ENCODE peak calls at places on chromosome X, in nine cellular contexts. One of them, this sample, is unnamed.

GRCh38 chrX:154732421-154733071 is 18.3 kb downstream of the GAB3 start:
- DNase-seq in right lobe of liver: no peak
- DNase-seq in adrenal gland: no peak
- DNase-seq in body of pancreas: no peak
- DNase-seq in Peyer's patch: no peak
- DNase-seq in uterus: no peak
- DNase-seq in IMR-90: peak; percentile 74
- DNase-seq in heart left ventricle: no peak
- DNase-seq in tibial nerve: no peak
- DNase-seq in this sample: no peak

GRCh38 chrX:41923925-41924693 is 755 bp upstream of the CASK start:
- DNase-seq in tibial nerve: peak; percentile 4
- DNase-seq in IMR-90: peak; percentile 26
- DNase-seq in heart left ventricle: no peak
- DNase-seq in uterus: no peak
- DNase-seq in right lobe of liver: peak; percentile 43
- DNase-seq in adrenal gland: peak; percentile 14
- DNase-seq in body of pancreas: peak; percentile 25
- DNase-seq in Peyer's patch: peak; percentile 32
- DNase-seq in this sample: peak; percentile 51

GRCh38 chrX:7286461-7286860 is 138.5 kb upstream of the PUDP start:
- DNase-seq in heart left ventricle: no peak
- DNase-seq in body of pancreas: no peak
- DNase-seq in Peyer's patch: no peak
- DNase-seq in tibial nerve: no peak
- DNase-seq in right lobe of liver: no peak
- DNase-seq in adrenal gland: no peak
- DNase-seq in IMR-90: peak; percentile 12
- DNase-seq in uterus: no peak
- DNase-seq in this sample: no peak

GRCh38 chrX:2874222-2875135 is 45.7 kb downstream of the GYG2 start:
- DNase-seq in Peyer's patch: no peak
- DNase-seq in tibial nerve: no peak
- DNase-seq in body of pancreas: no peak
- DNase-seq in uterus: no peak
- DNase-seq in IMR-90: no peak
- DNase-seq in adrenal gland: no peak
- DNase-seq in right lobe of liver: no peak
- DNase-seq in heart left ventricle: no peak
- DNase-seq in this sample: no peak

GRCh38 chrX:2320580-2321327 is 180.0 kb downstream of the DHRSX start:
- DNase-seq in right lobe of liver: peak; percentile 92
- DNase-seq in adrenal gland: peak; percentile 81
- DNase-seq in Peyer's patch: no peak
- DNase-seq in heart left ventricle: peak; percentile 74
- DNase-seq in body of pancreas: peak; percentile 41
- DNase-seq in IMR-90: peak; percentile 77
- DNase-seq in uterus: no peak
- DNase-seq in tibial nerve: peak; percentile 35
- DNase-seq in this sample: peak; percentile 81

GRCh38 chrX:100935767-100936166 is 7.0 kb upstream of the XKRX start:
- DNase-seq in adrenal gland: no peak
- DNase-seq in IMR-90: no peak
- DNase-seq in tibial nerve: no peak
- DNase-seq in uterus: no peak
- DNase-seq in Peyer's patch: no peak
- DNase-seq in body of pancreas: no peak
- DNase-seq in heart left ventricle: no peak
- DNase-seq in right lobe of liver: no peak
- DNase-seq in this sample: no peak

GRCh38 chrX:11273544-11273943 is 19.7 kb upstream of the AMELX start:
- DNase-seq in right lobe of liver: no peak
- DNase-seq in Peyer's patch: no peak
- DNase-seq in uterus: no peak
- DNase-seq in adrenal gland: no peak
- DNase-seq in IMR-90: peak; percentile 53
- DNase-seq in tibial nerve: no peak
- DNase-seq in body of pancreas: no peak
- DNase-seq in heart left ventricle: no peak
- DNase-seq in this sample: no peak

GRCh38 chrX:108036298-108036973 is 8.4 kb upstream of the VSIG1 start:
- DNase-seq in IMR-90: peak; percentile 93
- DNase-seq in uterus: no peak
- DNase-seq in adrenal gland: no peak
- DNase-seq in tibial nerve: no peak
- DNase-seq in Peyer's patch: no peak
- DNase-seq in right lobe of liver: no peak
- DNase-seq in heart left ventricle: no peak
- DNase-seq in body of pancreas: no peak
- DNase-seq in this sample: no peak

GRCh38 chrX:135295238-135295943 is 13.9 kb upstream of the ETDC start:
- DNase-seq in adrenal gland: peak; percentile 13
- DNase-seq in right lobe of liver: no peak
- DNase-seq in body of pancreas: no peak
- DNase-seq in Peyer's patch: peak; percentile 56
- DNase-seq in heart left ventricle: peak; percentile 72
- DNase-seq in uterus: no peak
- DNase-seq in IMR-90: peak; percentile 39
- DNase-seq in tibial nerve: peak; percentile 5
- DNase-seq in this sample: peak; percentile 92

GRCh38 chrX:132263127-132263526 is 43.9 kb upstream of the RAP2C start:
- DNase-seq in body of pancreas: no peak
- DNase-seq in heart left ventricle: no peak
- DNase-seq in adrenal gland: no peak
- DNase-seq in Peyer's patch: no peak
- DNase-seq in tibial nerve: no peak
- DNase-seq in uterus: no peak
- DNase-seq in right lobe of liver: no peak
- DNase-seq in IMR-90: no peak
- DNase-seq in this sample: no peak

GRCh38 chrX:106159861-106160282 is 8.2 kb upstream of the PWWP3B start:
- DNase-seq in body of pancreas: no peak
- DNase-seq in IMR-90: no peak
- DNase-seq in tibial nerve: no peak
- DNase-seq in adrenal gland: no peak
- DNase-seq in uterus: no peak
- DNase-seq in right lobe of liver: no peak
- DNase-seq in Peyer's patch: no peak
- DNase-seq in heart left ventricle: no peak
- DNase-seq in this sample: no peak

GRCh38 chrX:101550362-101550761 is at the start of gene ARMCX1:
- DNase-seq in right lobe of liver: peak; percentile 46
- DNase-seq in adrenal gland: peak; percentile 77
- DNase-seq in uterus: peak; percentile 84
- DNase-seq in tibial nerve: peak; percentile 75
- DNase-seq in IMR-90: peak; percentile 74
- DNase-seq in Peyer's patch: no peak
- DNase-seq in heart left ventricle: peak; percentile 79
- DNase-seq in body of pancreas: peak; percentile 52
- DNase-seq in this sample: peak; percentile 80

GRCh38 chrX:116961872-116962582 is 499.3 kb upstream of the CT83 start:
- DNase-seq in adrenal gland: no peak
- DNase-seq in tibial nerve: no peak
- DNase-seq in uterus: no peak
- DNase-seq in IMR-90: no peak
- DNase-seq in right lobe of liver: no peak
- DNase-seq in body of pancreas: no peak
- DNase-seq in Peyer's patch: no peak
- DNase-seq in heart left ventricle: no peak
- DNase-seq in this sample: no peak

GRCh38 chrX:12548746-12549145 is 242.5 kb upstream of the PRPS2 start:
- DNase-seq in Peyer's patch: no peak
- DNase-seq in heart left ventricle: no peak
- DNase-seq in adrenal gland: no peak
- DNase-seq in IMR-90: peak; percentile 17
- DNase-seq in body of pancreas: no peak
- DNase-seq in uterus: no peak
- DNase-seq in right lobe of liver: no peak
- DNase-seq in tibial nerve: no peak
- DNase-seq in this sample: no peak

GRCh38 chrX:149521438-149521837 is 16.3 kb upstream of the IDS start:
- DNase-seq in body of pancreas: no peak
- DNase-seq in right lobe of liver: no peak
- DNase-seq in uterus: no peak
- DNase-seq in IMR-90: no peak
- DNase-seq in adrenal gland: no peak
- DNase-seq in tibial nerve: no peak
- DNase-seq in heart left ventricle: no peak
- DNase-seq in Peyer's patch: no peak
- DNase-seq in this sample: no peak

GRCh38 chrX:149513713-149514427 is 8.8 kb upstream of the IDS start:
- DNase-seq in uterus: no peak
- DNase-seq in tibial nerve: peak; percentile 11
- DNase-seq in heart left ventricle: no peak
- DNase-seq in Peyer's patch: no peak
- DNase-seq in right lobe of liver: no peak
- DNase-seq in body of pancreas: no peak
- DNase-seq in adrenal gland: no peak
- DNase-seq in IMR-90: peak; percentile 21
- DNase-seq in this sample: no peak

GRCh38 chrX:65821721-65822496 is 154.5 kb downstream of the MSN start:
- DNase-seq in IMR-90: no peak
- DNase-seq in tibial nerve: no peak
- DNase-seq in uterus: no peak
- DNase-seq in Peyer's patch: peak; percentile 25
- DNase-seq in adrenal gland: peak; percentile 0
- DNase-seq in body of pancreas: no peak
- DNase-seq in right lobe of liver: peak; percentile 38
- DNase-seq in heart left ventricle: peak; percentile 60
- DNase-seq in this sample: peak; percentile 85

GRCh38 chrX:2351999-2352995 is 148.5 kb downstream of the DHRSX start:
- DNase-seq in IMR-90: peak; percentile 99
- DNase-seq in body of pancreas: no peak
- DNase-seq in adrenal gland: no peak
- DNase-seq in heart left ventricle: no peak
- DNase-seq in Peyer's patch: no peak
- DNase-seq in right lobe of liver: no peak
- DNase-seq in tibial nerve: no peak
- DNase-seq in uterus: no peak
- DNase-seq in this sample: no peak

GRCh38 chrX:45788315-45788714 is 587.6 kb upstream of the DIPK2B start:
- DNase-seq in tibial nerve: no peak
- DNase-seq in heart left ventricle: no peak
- DNase-seq in body of pancreas: no peak
- DNase-seq in right lobe of liver: no peak
- DNase-seq in Peyer's patch: no peak
- DNase-seq in uterus: no peak
- DNase-seq in adrenal gland: no peak
- DNase-seq in IMR-90: no peak
- DNase-seq in this sample: no peak
- H3K4me1 ChIP-seq in tibial nerve: no peaks in the 10 kb centered on the region
- H3K4me1 ChIP-seq in heart left ventricle: no peaks in the 10 kb centered on the region
- H3K4me1 ChIP-seq in body of pancreas: no peaks in the 10 kb centered on the region
- H3K4me1 ChIP-seq in right lobe of liver: no peaks in the 10 kb centered on the region
- H3K4me1 ChIP-seq in Peyer's patch: no peaks in the 10 kb centered on the region
- H3K4me1 ChIP-seq in uterus: no peaks in the 10 kb centered on the region
- H3K4me1 ChIP-seq in adrenal gland: no peaks in the 10 kb centered on the region
- H3K4me1 ChIP-seq in IMR-90: peaks cover 9% of the 10 kb centered on the region
- H3K4me1 ChIP-seq in this sample: peaks cover 3% of the 10 kb centered on the region

GRCh38 chrX:49204709-49205108 is 4.7 kb upstream of the SYP start:
- DNase-seq in Peyer's patch: no peak
- DNase-seq in tibial nerve: no peak
- DNase-seq in heart left ventricle: no peak
- DNase-seq in right lobe of liver: no peak
- DNase-seq in uterus: no peak
- DNase-seq in body of pancreas: no peak
- DNase-seq in adrenal gland: no peak
- DNase-seq in IMR-90: no peak
- DNase-seq in this sample: no peak
- TF ChIP-seq POLR2A in Peyer's patch: no peak
- TF ChIP-seq POLR2A in tibial nerve: no peak
- TF ChIP-seq POLR2A in heart left ventricle: no peak
- TF ChIP-seq POLR2A in right lobe of liver: no peak
- TF ChIP-seq POLR2A in uterus: no peak
- TF ChIP-seq POLR2A in body of pancreas: no peak
- TF ChIP-seq POLR2A in adrenal gland: no peak
- TF ChIP-seq POLR2A in IMR-90: no peak
- TF ChIP-seq POLR2A in this sample: no peak

DNA sequence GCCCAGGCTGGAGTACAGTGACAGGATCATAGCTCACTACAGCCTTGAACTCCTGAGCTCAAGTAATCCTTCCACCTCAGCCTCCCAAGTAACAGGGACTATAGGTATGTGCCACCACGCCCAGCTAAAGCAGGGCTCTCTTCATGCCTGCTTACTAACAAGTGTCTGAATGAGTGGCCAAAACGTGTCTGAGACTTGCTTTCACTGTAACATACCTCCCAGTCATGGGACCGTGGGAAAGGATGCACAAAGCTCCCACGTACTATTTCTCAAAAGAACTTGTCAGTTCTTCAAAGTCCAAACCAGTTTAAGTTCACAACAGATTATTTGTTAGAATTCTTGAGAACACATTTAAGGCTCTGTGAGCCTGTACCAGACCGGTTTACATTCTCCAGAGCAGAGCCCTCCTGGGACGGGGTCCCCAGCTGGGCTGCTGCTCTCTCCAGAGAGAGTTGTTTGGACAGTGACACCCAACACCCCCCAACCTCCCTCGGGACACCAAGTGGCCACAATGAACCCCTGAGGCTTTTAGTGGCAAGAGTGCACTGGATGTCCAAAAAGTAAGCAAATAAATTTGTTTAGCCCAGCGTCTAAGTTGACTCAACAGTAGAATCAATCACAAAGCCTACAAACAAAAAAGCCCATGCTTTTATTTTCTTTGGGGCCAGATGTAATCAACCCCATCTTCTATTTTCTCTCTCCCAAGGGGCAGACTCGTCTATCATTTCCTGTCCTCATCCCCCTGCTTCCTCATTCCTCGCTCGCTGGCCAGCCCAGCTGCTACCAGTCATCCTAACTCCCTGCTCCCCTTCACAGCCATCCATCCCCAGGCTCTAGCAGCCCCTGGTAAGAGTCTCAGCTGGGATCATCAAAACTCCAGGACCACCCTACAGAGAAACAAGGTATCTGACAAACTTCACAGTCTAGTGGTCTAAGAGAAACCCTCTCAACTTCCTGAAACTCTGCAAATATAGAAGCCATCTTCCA is 23.9 kb downstream of the SH3KBP1 start:
- DNase-seq in Peyer's patch: peak; percentile 38
- DNase-seq in right lobe of liver: no peak
- DNase-seq in heart left ventricle: peak; percentile 56
- DNase-seq in uterus: no peak
- DNase-seq in body of pancreas: no peak
- DNase-seq in tibial nerve: no peak
- DNase-seq in adrenal gland: no peak
- DNase-seq in IMR-90: peak; percentile 29
- DNase-seq in this sample: no peak
- H3K4me1 ChIP-seq in Peyer's patch: no peaks in the 10 kb centered on the region
- H3K4me1 ChIP-seq in right lobe of liver: no peaks in the 10 kb centered on the region
- H3K4me1 ChIP-seq in heart left ventricle: no peaks in the 10 kb centered on the region
- H3K4me1 ChIP-seq in uterus: no peaks in the 10 kb centered on the region
- H3K4me1 ChIP-seq in body of pancreas: no peaks in the 10 kb centered on the region
- H3K4me1 ChIP-seq in tibial nerve: no peaks in the 10 kb centered on the region
- H3K4me1 ChIP-seq in adrenal gland: no peaks in the 10 kb centered on the region
- H3K4me1 ChIP-seq in IMR-90: peaks cover 13% of the 10 kb centered on the region
- H3K4me1 ChIP-seq in this sample: peaks cover 56% of the 10 kb centered on the region

GRCh38 chrX:71282514-71283408 is 674 bp upstream of the NONO start:
- DNase-seq in adrenal gland: no peak
- DNase-seq in heart left ventricle: no peak
- DNase-seq in IMR-90: peak; percentile 45
- DNase-seq in body of pancreas: no peak
- DNase-seq in right lobe of liver: no peak
- DNase-seq in uterus: no peak
- DNase-seq in tibial nerve: no peak
- DNase-seq in Peyer's patch: peak; percentile 24
- DNase-seq in this sample: no peak
- TF ChIP-seq POLR2A in adrenal gland: no peak
- TF ChIP-seq POLR2A in heart left ventricle: no peak
- TF ChIP-seq POLR2A in IMR-90: no peak
- TF ChIP-seq POLR2A in body of pancreas: no peak
- TF ChIP-seq POLR2A in right lobe of liver: no peak
- TF ChIP-seq POLR2A in uterus: no peak
- TF ChIP-seq POLR2A in tibial nerve: no peak
- TF ChIP-seq POLR2A in Peyer's patch: no peak
- TF ChIP-seq POLR2A in this sample: no peak